ENCODE peak calls at places on chromosome X, in four cellular contexts. W is EL; K is activated naive CD4-positive, alpha-beta T cell treated with anti-CD3 and anti-CD28 coated beads, Interleukin-2, amount 10 ng/mL, durations not matched to agents 7 days and 5 days; A is GM03348. N is an unnamed sample.

GRCh38 chrX:35726176-35726575 is 72.0 kb upstream of the MAGEB16 start:
- DNase-seq in W (peak; percentile 0), K (no peak), A (no peak), N (no peak)

GRCh38 chrX:100447563-100448397 is 37.7 kb upstream of the PCDH19 start:
- DNase-seq in W (peak; percentile 14), K (peak; percentile 19), A (peak; percentile 48), N (no peak)

GRCh38 chrX:57227691-57228090 is 58.8 kb upstream of the FAAH2 start:
- DNase-seq in W (no peak), K (no peak), A (no peak), N (no peak)

GRCh38 chrX:123860506-123860840 is 620 bp downstream of the XIAP start:
- DNase-seq in W (peak; percentile 52), K (peak; percentile 39), A (no peak), N (no peak)

GRCh38 chrX:73817381-73818199 is 254.6 kb downstream of the CHIC1 start:
- DNase-seq in W (peak; percentile 19), K (no peak), A (peak; percentile 9), N (no peak)

GRCh38 chrX:22057667-22058066 is 25.5 kb downstream of the PHEX start:
- DNase-seq in W (no peak), K (no peak), A (no peak), N (no peak)

GRCh38 chrX:153764786-153765137 is 713 bp downstream of the PLXNB3 start:
- DNase-seq in W (no peak), K (no peak), A (no peak), N (peak; percentile 77)

GRCh38 chrX:6460893-6461490 is 73.9 kb downstream of the VCX3A start:
- DNase-seq in W (no peak), K (no peak), A (no peak), N (no peak)

GRCh38 chrX:123140454-123140853 is 43.6 kb upstream of the GRIA3 start:
- DNase-seq in W (no peak), K (no peak), A (no peak), N (no peak)

GRCh38 chrX:94942603-94943002 is 1268.6 kb downstream of the FAM133A start:
- DNase-seq in W (no peak), K (no peak), A (no peak), N (peak; percentile 6)

GRCh38 chrX:33908898-33909297 is 223.2 kb downstream of the FAM47A start:
- DNase-seq in W (no peak), K (no peak), A (no peak), N (no peak)

GRCh38 chrX:42093756-42094155 is 170.4 kb upstream of the CASK start:
- DNase-seq in W (peak; percentile 10), K (no peak), A (no peak), N (no peak)